ENCODE peak calls at places on chromosomes 5 and 9, in five cellular contexts. U is CD8-positive, alpha-beta T cell; X is cardiac fibroblast; N is breast epithelium; S is Calu3. L is an unnamed sample.

GRCh38 chr5:80182802-80183645 is 72.8 kb downstream of the SERINC5 start:
- DNase-seq in U (no peak), X (no peak), N (no peak), S (peak; percentile 24), L (no peak)

GRCh38 chr5:73448451-73449136 is at the start of gene FOXD1:
- DNase-seq in U (peak; percentile 32), X (peak; percentile 87), N (no peak), S (peak; percentile 89), L (peak; percentile 65)

GRCh38 chr9:127779136-127779981 is 893 bp upstream of the SH2D3C start:
- DNase-seq in U (peak; percentile 42), X (peak; percentile 45), N (no peak), S (no peak), L (no peak)

GRCh38 chr5:12861891-12862290 is 957.6 kb upstream of the CTNND2 start:
- DNase-seq in U (no peak), X (no peak), N (no peak), S (no peak), L (no peak)

GRCh38 chr5:64594601-64595518 is 89.0 kb downstream of the RGS7BP start:
- DNase-seq in U (no peak), X (peak; percentile 10), N (no peak), S (peak; percentile 10), L (no peak)

GRCh38 chr9:78900500-78900899 is 603.6 kb downstream of the PSAT1 start:
- DNase-seq in U (no peak), X (no peak), N (no peak), S (no peak), L (no peak)

GRCh38 chr5:55575815-55576583 is 41.2 kb upstream of the PLPP1 start:
- DNase-seq in U (no peak), X (peak; percentile 83), N (no peak), S (no peak), L (no peak)

GRCh38 chr9:138074516-138074915 is 196.9 kb downstream of the CACNA1B start:
- DNase-seq in U (no peak), X (no peak), N (peak; percentile 11), S (no peak), L (no peak)

GRCh38 chr9:135340726-135341475 is 138.7 kb upstream of the PPP1R26 start:
- DNase-seq in U (no peak), X (no peak), N (no peak), S (no peak), L (no peak)

GRCh38 chr9:73269430-73270101 is 117.9 kb downstream of the ANXA1 start:
- DNase-seq in U (no peak), X (peak; percentile 50), N (no peak), S (no peak), L (no peak)

GRCh38 chr5:5616247-5616895 is 193.9 kb downstream of the ICE1 start:
- DNase-seq in U (no peak), X (no peak), N (no peak), S (no peak), L (no peak)

GRCh38 chr5:138953370-138954256 is 78.5 kb upstream of the LRRTM2 start:
- DNase-seq in U (peak; percentile 13), X (peak; percentile 86), N (peak; percentile 83), S (no peak), L (no peak)

GRCh38 chr9:109894921-109895758 is 115.1 kb downstream of the PALM2AKAP2 start:
- DNase-seq in U (no peak), X (peak; percentile 37), N (no peak), S (no peak), L (no peak)

DNA sequence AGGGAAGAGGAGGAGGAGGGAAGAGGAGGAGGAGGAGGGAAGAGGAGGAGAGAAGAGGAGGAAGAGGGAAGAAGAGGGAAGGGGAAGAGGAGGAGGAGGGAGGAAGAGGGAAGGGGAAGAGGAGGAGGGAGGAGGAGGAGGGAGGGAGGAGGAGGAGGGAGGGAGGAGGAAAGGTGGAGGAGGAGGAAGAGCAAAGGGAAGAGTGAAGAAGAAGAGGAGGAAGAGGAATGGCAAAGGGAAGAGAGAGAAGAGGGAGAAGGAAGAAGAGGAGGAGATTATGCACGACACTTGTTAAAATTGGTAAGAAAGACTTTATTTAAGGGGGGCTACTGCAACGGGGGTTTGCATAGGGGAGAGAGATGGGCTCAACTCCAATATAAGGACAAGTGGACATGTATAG is 221.2 kb downstream of the SLIT3 start:
- DNase-seq in U (no peak), X (no peak), N (no peak), S (no peak), L (no peak)
- TF ChIP-seq CTCF in U (no peak), X (no peak), N (no peak), S (no peak), L (no peak)

GRCh38 chr9:93216072-93216364 is 32.1 kb downstream of the WNK2 start:
- DNase-seq in U (no peak), X (no peak), N (no peak), S (no peak), L (no peak)
- TF ChIP-seq CTCF in U (no peak), X (no peak), N (no peak), S (no peak), L (no peak)

GRCh38 chr5:69285448-69286116 is 47.0 kb downstream of the CCDC125 start:
- DNase-seq in U (no peak), X (no peak), N (no peak), S (no peak), L (no peak)
- TF ChIP-seq CTCF in U (no peak), X (no peak), N (no peak), S (no peak), L (no peak)

DNA sequence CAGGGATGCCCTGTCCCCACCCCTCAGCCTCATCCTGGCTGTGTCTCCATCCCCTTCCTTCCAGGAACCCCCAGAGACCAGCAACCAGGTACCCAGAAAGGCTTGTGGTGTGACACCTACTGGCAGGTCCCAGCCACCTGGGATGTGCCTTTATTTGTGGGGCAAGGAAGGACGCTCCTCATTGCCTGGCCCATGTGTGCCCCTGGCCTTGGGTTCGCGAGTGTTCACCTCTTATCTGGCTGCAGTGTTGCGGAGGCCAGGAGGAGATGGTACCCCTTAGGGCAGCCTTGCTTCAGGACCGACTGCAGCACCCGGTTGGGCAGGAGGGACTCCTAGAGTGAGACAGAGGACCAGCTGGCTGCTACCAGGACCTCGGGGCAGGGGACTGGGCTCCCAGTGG is 8.8 kb downstream of the C9orf50 start:
- DNase-seq in U (no peak), X (no peak), N (no peak), S (no peak), L (no peak)
- TF ChIP-seq CTCF in U (no peak), X (no peak), N (no peak), S (no peak), L (no peak)

GRCh38 chr9:33785914-33786313 is 9.4 kb upstream of the PRSS3 start:
- DNase-seq in U (no peak), X (peak; percentile 17), N (no peak), S (no peak), L (no peak)
- TF ChIP-seq CTCF in U (no peak), X (peak; percentile 55), N (no peak), S (no peak), L (peak; percentile 22)

GRCh38 chr9:124792976-124793594 is 16.2 kb downstream of the OLFML2A start:
- DNase-seq in U (no peak), X (peak; percentile 85), N (no peak), S (no peak), L (no peak)

GRCh38 chr9:124791106-124791505 is 14.2 kb downstream of the OLFML2A start:
- DNase-seq in U (no peak), X (no peak), N (no peak), S (no peak), L (no peak)

GRCh38 chr9:124790301-124790700 is 13.4 kb downstream of the OLFML2A start:
- DNase-seq in U (no peak), X (no peak), N (no peak), S (no peak), L (no peak)

GRCh38 chr9:124794902-124795491 is 18.1 kb downstream of the OLFML2A start:
- DNase-seq in U (no peak), X (no peak), N (no peak), S (peak; percentile 66), L (no peak)

DNA sequence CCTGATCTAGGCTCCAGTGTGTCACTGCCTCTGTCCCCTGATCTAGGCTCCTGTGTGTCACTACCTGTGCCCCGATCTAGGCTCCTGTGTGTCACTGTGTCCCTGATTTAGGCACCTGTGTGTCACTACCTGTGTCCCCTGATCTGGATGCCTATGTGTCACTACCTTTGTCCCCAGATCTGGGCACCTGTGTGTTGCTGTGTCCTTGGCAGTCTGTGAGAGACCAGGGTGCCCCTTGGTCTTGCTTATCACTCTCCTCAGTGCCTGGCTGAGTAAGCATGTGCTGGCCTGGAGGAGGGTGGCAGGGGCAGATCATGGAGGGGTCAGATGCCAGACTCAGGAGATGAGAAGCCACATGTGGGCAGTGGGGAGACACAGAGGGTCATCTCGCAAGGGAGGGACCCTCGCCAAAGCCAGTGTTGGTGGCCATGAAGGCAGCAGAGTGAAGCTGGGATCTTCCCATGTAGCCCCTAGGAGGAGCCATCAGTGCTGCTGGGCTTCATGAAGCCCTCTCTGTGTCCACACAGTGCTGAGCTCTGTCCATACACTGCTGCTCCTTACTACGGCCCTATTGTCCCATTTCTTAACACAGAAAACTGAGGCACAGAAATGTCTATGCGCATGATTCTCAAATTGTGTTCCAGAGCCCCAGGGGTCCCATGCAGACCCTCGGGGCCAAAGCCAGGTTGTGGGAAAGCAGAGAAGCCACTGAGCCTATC is 15.5 kb downstream of the OLFML2A start:
- DNase-seq in U (no peak), X (no peak), N (no peak), S (no peak), L (no peak)
- TF ChIP-seq CTCF in U (no peak), X (no peak), N (no peak), S (no peak), L (no peak)

DNA sequence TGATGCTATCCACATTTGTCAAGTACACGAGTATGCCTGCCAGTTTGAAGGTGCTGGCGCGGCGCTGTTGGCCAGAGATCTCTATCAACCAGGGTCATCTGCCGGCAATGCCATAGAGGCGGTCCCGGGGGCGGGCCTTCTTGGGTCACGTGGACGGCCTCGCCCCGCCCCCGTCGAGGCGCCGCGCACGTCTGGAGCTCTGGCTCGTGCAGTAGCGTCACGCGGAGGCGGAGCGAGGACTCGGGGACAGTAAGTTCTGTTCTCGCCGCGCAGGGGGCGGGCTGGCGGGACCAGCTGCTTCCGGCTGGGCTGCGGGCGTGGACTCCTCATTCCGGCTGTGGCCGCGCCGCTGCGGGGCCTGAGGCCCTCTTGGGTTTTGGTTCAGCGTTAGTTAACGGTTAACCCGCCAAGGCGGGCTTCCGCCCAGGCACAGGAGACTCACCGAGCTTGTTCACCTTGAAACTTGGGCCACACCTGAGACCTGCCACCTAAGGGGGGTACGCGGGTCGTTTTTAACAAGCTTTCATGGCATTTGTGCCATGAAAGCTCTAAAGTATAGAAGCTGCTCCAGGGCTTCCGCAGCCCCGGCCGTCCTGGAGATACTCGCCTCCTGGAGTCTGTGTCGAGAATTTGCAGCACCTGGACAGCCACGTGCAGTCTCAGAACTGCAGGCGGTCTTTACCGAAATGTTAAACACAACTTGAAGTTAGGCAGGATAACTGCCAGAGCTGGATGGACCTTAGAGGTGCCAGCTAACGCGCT is at the start of gene RFESD:
- DNase-seq in U (peak; percentile 90), X (peak; percentile 96), N (peak; percentile 97), S (peak; percentile 100), L (peak; percentile 92)
- TF ChIP-seq CTCF in U (peak; percentile 22), X (peak; percentile 21), N (peak; percentile 45), S (peak; percentile 47), L (no peak)

L was measured in neural crest cell.